ENCODE peak calls at places on chromosomes 13 and 19, in seven cellular contexts. One of them, this sample, is unnamed.

GRCh38 chr19:58368561-58369360 is 6.2 kb upstream of the ZNF497 start:
- DNase-seq in right lobe of liver: peak; percentile 28
- DNase-seq in IMR-90: no peak
- DNase-seq in GM23338: peak; percentile 42
- DNase-seq in thyroid gland: no peak
- DNase-seq in left ventricle myocardium inferior: no peak
- DNase-seq in endothelial cell of umbilical vein: no peak
- DNase-seq in this sample: no peak

GRCh38 chr19:33740811-33741396 is 55.8 kb upstream of the KCTD15 start:
- DNase-seq in right lobe of liver: no peak
- DNase-seq in left ventricle myocardium inferior: no peak
- DNase-seq in IMR-90: peak; percentile 38
- DNase-seq in thyroid gland: peak; percentile 35
- DNase-seq in GM23338: peak; percentile 92
- DNase-seq in endothelial cell of umbilical vein: peak; percentile 29
- DNase-seq in this sample: no peak

GRCh38 chr13:98174995-98175394 is 2.1 kb downstream of the RNF113B start:
- DNase-seq in IMR-90: peak; percentile 31
- DNase-seq in right lobe of liver: no peak
- DNase-seq in endothelial cell of umbilical vein: no peak
- DNase-seq in left ventricle myocardium inferior: no peak
- DNase-seq in thyroid gland: no peak
- DNase-seq in GM23338: no peak
- DNase-seq in this sample: no peak

GRCh38 chr19:48135411-48135810 is 24.8 kb upstream of the PLA2G4C start:
- DNase-seq in left ventricle myocardium inferior: no peak
- DNase-seq in thyroid gland: no peak
- DNase-seq in right lobe of liver: no peak
- DNase-seq in IMR-90: no peak
- DNase-seq in GM23338: peak; percentile 29
- DNase-seq in endothelial cell of umbilical vein: peak; percentile 17
- DNase-seq in this sample: no peak

GRCh38 chr13:76048675-76049396 is 412.7 kb downstream of the LMO7 start:
- DNase-seq in IMR-90: no peak
- DNase-seq in endothelial cell of umbilical vein: no peak
- DNase-seq in thyroid gland: no peak
- DNase-seq in right lobe of liver: no peak
- DNase-seq in GM23338: no peak
- DNase-seq in left ventricle myocardium inferior: no peak
- DNase-seq in this sample: no peak

GRCh38 chr13:94682229-94682628 is 30.1 kb downstream of the SOX21 start:
- DNase-seq in GM23338: no peak
- DNase-seq in left ventricle myocardium inferior: no peak
- DNase-seq in endothelial cell of umbilical vein: no peak
- DNase-seq in right lobe of liver: no peak
- DNase-seq in thyroid gland: no peak
- DNase-seq in IMR-90: no peak
- DNase-seq in this sample: no peak

GRCh38 chr13:82688400-82688999 is 1193.8 kb downstream of the SLITRK1 start:
- DNase-seq in thyroid gland: no peak
- DNase-seq in right lobe of liver: no peak
- DNase-seq in IMR-90: peak; percentile 2
- DNase-seq in GM23338: no peak
- DNase-seq in endothelial cell of umbilical vein: peak; percentile 26
- DNase-seq in left ventricle myocardium inferior: no peak
- DNase-seq in this sample: no peak

GRCh38 chr19:19750131-19750841 is 17.4 kb upstream of the ZNF14 start:
- DNase-seq in endothelial cell of umbilical vein: no peak
- DNase-seq in GM23338: no peak
- DNase-seq in thyroid gland: no peak
- DNase-seq in right lobe of liver: no peak
- DNase-seq in left ventricle myocardium inferior: no peak
- DNase-seq in IMR-90: no peak
- DNase-seq in this sample: no peak

GRCh38 chr13:50015263-50015662 is at the start of gene KCNRG:
- DNase-seq in left ventricle myocardium inferior: no peak
- DNase-seq in GM23338: peak; percentile 25
- DNase-seq in thyroid gland: no peak
- DNase-seq in endothelial cell of umbilical vein: peak; percentile 67
- DNase-seq in IMR-90: peak; percentile 39
- DNase-seq in right lobe of liver: no peak
- DNase-seq in this sample: no peak

GRCh38 chr13:100280681-100281080 is 191.8 kb downstream of the PCCA start:
- DNase-seq in left ventricle myocardium inferior: no peak
- DNase-seq in IMR-90: peak; percentile 14
- DNase-seq in right lobe of liver: no peak
- DNase-seq in thyroid gland: no peak
- DNase-seq in endothelial cell of umbilical vein: no peak
- DNase-seq in GM23338: no peak
- DNase-seq in this sample: no peak

GRCh38 chr13:30869491-30869890 is 36.6 kb upstream of the MEDAG start:
- DNase-seq in left ventricle myocardium inferior: peak; percentile 43
- DNase-seq in right lobe of liver: no peak
- DNase-seq in endothelial cell of umbilical vein: peak; percentile 8
- DNase-seq in GM23338: no peak
- DNase-seq in thyroid gland: no peak
- DNase-seq in IMR-90: peak; percentile 50
- DNase-seq in this sample: no peak

GRCh38 chr13:39767791-39768564 is 112.5 kb downstream of the COG6 start:
- DNase-seq in GM23338: peak; percentile 10
- DNase-seq in left ventricle myocardium inferior: no peak
- DNase-seq in endothelial cell of umbilical vein: no peak
- DNase-seq in IMR-90: no peak
- DNase-seq in thyroid gland: no peak
- DNase-seq in right lobe of liver: no peak
- DNase-seq in this sample: no peak

GRCh38 chr19:48608798-48609263 is 2.3 kb downstream of the SPACA4 start:
- DNase-seq in GM23338: peak; percentile 82
- DNase-seq in left ventricle myocardium inferior: no peak
- DNase-seq in right lobe of liver: no peak
- DNase-seq in IMR-90: no peak
- DNase-seq in thyroid gland: no peak
- DNase-seq in endothelial cell of umbilical vein: no peak
- DNase-seq in this sample: no peak

GRCh38 chr13:108463365-108463764 is 166.0 kb upstream of the MYO16 start:
- DNase-seq in endothelial cell of umbilical vein: peak; percentile 1
- DNase-seq in thyroid gland: no peak
- DNase-seq in IMR-90: peak; percentile 94
- DNase-seq in left ventricle myocardium inferior: no peak
- DNase-seq in GM23338: no peak
- DNase-seq in right lobe of liver: no peak
- DNase-seq in this sample: no peak

GRCh38 chr19:6667114-6667627 is 2.8 kb downstream of the TNFSF14 start:
- DNase-seq in right lobe of liver: peak; percentile 71
- DNase-seq in left ventricle myocardium inferior: no peak
- DNase-seq in GM23338: no peak
- DNase-seq in IMR-90: no peak
- DNase-seq in endothelial cell of umbilical vein: no peak
- DNase-seq in thyroid gland: no peak
- DNase-seq in this sample: peak; percentile 82

GRCh38 chr13:45847554-45848224 is 3.9 kb downstream of the SIAH3 start:
- DNase-seq in endothelial cell of umbilical vein: peak; percentile 78
- DNase-seq in left ventricle myocardium inferior: peak; percentile 29
- DNase-seq in GM23338: no peak
- DNase-seq in thyroid gland: peak; percentile 94
- DNase-seq in IMR-90: no peak
- DNase-seq in right lobe of liver: no peak
- DNase-seq in this sample: peak; percentile 56

GRCh38 chr19:10662384-10663251 is 8.5 kb downstream of the ILF3 start:
- DNase-seq in GM23338: no peak
- DNase-seq in thyroid gland: peak; percentile 36
- DNase-seq in right lobe of liver: no peak
- DNase-seq in left ventricle myocardium inferior: no peak
- DNase-seq in IMR-90: peak; percentile 37
- DNase-seq in endothelial cell of umbilical vein: no peak
- DNase-seq in this sample: peak; percentile 0

DNA sequence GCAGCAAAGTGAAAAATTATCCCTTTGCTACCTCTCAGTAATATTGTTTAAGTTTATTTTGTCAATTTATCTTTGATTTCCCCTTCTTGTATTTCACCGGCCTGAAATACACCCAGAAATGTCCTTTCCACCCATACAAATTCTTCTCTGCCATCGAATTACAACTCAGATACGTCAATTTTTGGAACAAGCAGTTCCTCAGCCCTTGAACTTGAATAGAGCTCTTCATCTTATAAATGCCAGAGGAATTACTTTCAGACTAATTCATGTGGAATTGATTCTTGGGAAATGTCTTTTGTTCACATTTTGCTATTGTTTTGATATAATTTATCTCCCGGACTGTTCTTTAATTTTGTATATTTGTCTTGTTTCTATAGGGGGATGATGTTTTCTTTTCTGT is 1359.3 kb upstream of the MIR17HG start:
- DNase-seq in IMR-90: no peak
- DNase-seq in endothelial cell of umbilical vein: no peak
- DNase-seq in GM23338: no peak
- DNase-seq in thyroid gland: no peak
- DNase-seq in left ventricle myocardium inferior: no peak
- DNase-seq in right lobe of liver: no peak
- DNase-seq in this sample: no peak
- H3K4me3 ChIP-seq in IMR-90: no peak overlapping the region
- H3K4me3 ChIP-seq in endothelial cell of umbilical vein: no peak overlapping the region
- H3K4me3 ChIP-seq in GM23338: no peak overlapping the region
- H3K4me3 ChIP-seq in thyroid gland: no peak overlapping the region
- H3K4me3 ChIP-seq in left ventricle myocardium inferior: no peak overlapping the region
- H3K4me3 ChIP-seq in right lobe of liver: no peak overlapping the region
- H3K4me3 ChIP-seq in this sample: no peak overlapping the region

GRCh38 chr19:45179848-45180370 is 1.3 kb downstream of the BLOC1S3 start:
- DNase-seq in GM23338: no peak
- DNase-seq in IMR-90: no peak
- DNase-seq in endothelial cell of umbilical vein: no peak
- DNase-seq in left ventricle myocardium inferior: no peak
- DNase-seq in thyroid gland: no peak
- DNase-seq in right lobe of liver: no peak
- DNase-seq in this sample: no peak
- H3K27ac ChIP-seq in GM23338: no peak overlapping the region
- H3K27ac ChIP-seq in IMR-90: peak overlapping the region; percentile 69
- H3K27ac ChIP-seq in endothelial cell of umbilical vein: peak overlapping the region; percentile 68
- H3K27ac ChIP-seq in left ventricle myocardium inferior: peak overlapping the region; percentile 91
- H3K27ac ChIP-seq in thyroid gland: no peak overlapping the region
- H3K27ac ChIP-seq in right lobe of liver: peak overlapping the region; percentile 78
- H3K27ac ChIP-seq in this sample: peak overlapping the region; percentile 97

GRCh38 chr19:3617463-3617862 is 9.1 kb downstream of the CACTIN start:
- DNase-seq in right lobe of liver: no peak
- DNase-seq in GM23338: peak; percentile 56
- DNase-seq in left ventricle myocardium inferior: no peak
- DNase-seq in IMR-90: no peak
- DNase-seq in thyroid gland: no peak
- DNase-seq in endothelial cell of umbilical vein: no peak
- DNase-seq in this sample: no peak

GRCh38 chr19:3620145-3620816 is 6.3 kb downstream of the CACTIN start:
- DNase-seq in endothelial cell of umbilical vein: no peak
- DNase-seq in GM23338: no peak
- DNase-seq in IMR-90: no peak
- DNase-seq in thyroid gland: no peak
- DNase-seq in right lobe of liver: no peak
- DNase-seq in left ventricle myocardium inferior: no peak
- DNase-seq in this sample: peak; percentile 67

GRCh38 chr19:3618811-3619630 is 7.6 kb downstream of the CACTIN start:
- DNase-seq in IMR-90: no peak
- DNase-seq in right lobe of liver: no peak
- DNase-seq in endothelial cell of umbilical vein: no peak
- DNase-seq in left ventricle myocardium inferior: no peak
- DNase-seq in GM23338: no peak
- DNase-seq in thyroid gland: no peak
- DNase-seq in this sample: peak; percentile 69

GRCh38 chr19:3619631-3620012 is 7.0 kb downstream of the CACTIN start:
- DNase-seq in endothelial cell of umbilical vein: no peak
- DNase-seq in right lobe of liver: no peak
- DNase-seq in GM23338: no peak
- DNase-seq in thyroid gland: no peak
- DNase-seq in IMR-90: no peak
- DNase-seq in left ventricle myocardium inferior: no peak
- DNase-seq in this sample: no peak

GRCh38 chr19:3618144-3618810 is 8.3 kb downstream of the CACTIN start:
- DNase-seq in IMR-90: peak; percentile 29
- DNase-seq in endothelial cell of umbilical vein: peak; percentile 38
- DNase-seq in right lobe of liver: peak; percentile 71
- DNase-seq in thyroid gland: peak; percentile 40
- DNase-seq in GM23338: peak; percentile 79
- DNase-seq in left ventricle myocardium inferior: peak; percentile 71
- DNase-seq in this sample: peak; percentile 75
- TF ChIP-seq CTCF in IMR-90: peak; percentile 84
- TF ChIP-seq CTCF in endothelial cell of umbilical vein: peak; percentile 85
- TF ChIP-seq CTCF in right lobe of liver: peak; percentile 81
- TF ChIP-seq CTCF in thyroid gland: peak; percentile 67
- TF ChIP-seq CTCF in GM23338: peak; percentile 89
- TF ChIP-seq CTCF in left ventricle myocardium inferior: peak; percentile 96
- TF ChIP-seq CTCF in this sample: peak; percentile 92

GRCh38 chr13:33323766-33324525 is 38.4 kb upstream of the STARD13 start:
- DNase-seq in endothelial cell of umbilical vein: no peak
- DNase-seq in GM23338: peak; percentile 9
- DNase-seq in IMR-90: peak; percentile 63
- DNase-seq in right lobe of liver: no peak
- DNase-seq in thyroid gland: no peak
- DNase-seq in left ventricle myocardium inferior: no peak
- DNase-seq in this sample: no peak

GRCh38 chr13:33319859-33320258 is 34.3 kb upstream of the STARD13 start:
- DNase-seq in endothelial cell of umbilical vein: no peak
- DNase-seq in IMR-90: no peak
- DNase-seq in left ventricle myocardium inferior: no peak
- DNase-seq in GM23338: no peak
- DNase-seq in right lobe of liver: no peak
- DNase-seq in thyroid gland: no peak
- DNase-seq in this sample: no peak

GRCh38 chr13:33322965-33323668 is 37.6 kb upstream of the STARD13 start:
- DNase-seq in GM23338: no peak
- DNase-seq in IMR-90: no peak
- DNase-seq in right lobe of liver: no peak
- DNase-seq in left ventricle myocardium inferior: no peak
- DNase-seq in thyroid gland: no peak
- DNase-seq in endothelial cell of umbilical vein: no peak
- DNase-seq in this sample: no peak

GRCh38 chr13:33322474-33322827 is 36.9 kb upstream of the STARD13 start:
- DNase-seq in GM23338: no peak
- DNase-seq in endothelial cell of umbilical vein: no peak
- DNase-seq in right lobe of liver: no peak
- DNase-seq in thyroid gland: no peak
- DNase-seq in left ventricle myocardium inferior: peak; percentile 23
- DNase-seq in IMR-90: peak; percentile 95
- DNase-seq in this sample: no peak

DNA sequence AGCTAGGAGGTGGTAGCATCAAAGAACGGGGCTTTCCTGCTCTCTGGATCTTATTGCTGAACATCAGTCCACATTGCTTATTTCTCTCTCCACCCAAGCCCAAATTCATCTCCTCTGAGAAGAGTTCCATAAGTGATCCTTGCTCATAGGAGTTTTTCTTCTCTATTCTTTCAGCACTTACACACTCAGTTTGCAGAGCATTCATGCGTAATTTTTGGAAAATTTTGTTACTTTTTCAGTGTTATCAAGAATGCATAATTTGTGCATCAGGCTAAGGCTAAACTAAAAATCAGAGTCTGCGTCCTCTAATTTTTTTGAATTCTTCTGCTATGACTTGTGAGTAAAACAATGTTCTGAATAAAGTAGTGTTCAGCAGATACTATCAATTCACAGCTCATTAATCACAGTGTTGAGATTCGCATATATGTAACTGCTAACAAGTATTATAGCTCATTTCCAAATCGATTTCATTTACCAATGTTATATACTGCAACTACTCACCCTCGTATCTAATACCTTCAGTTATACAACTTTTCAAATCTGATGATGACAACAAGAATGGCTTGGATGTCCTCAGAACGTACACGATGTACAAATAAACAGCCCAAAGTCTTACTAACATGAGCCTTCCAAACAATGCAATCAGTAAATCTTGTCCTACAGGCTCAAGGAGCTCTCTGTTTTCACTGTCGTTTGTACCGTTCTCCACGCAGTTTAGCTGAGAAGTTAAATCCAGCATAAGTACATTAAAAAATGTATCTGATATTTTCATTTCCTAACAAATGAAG is 36.3 kb upstream of the STARD13 start:
- DNase-seq in thyroid gland: no peak
- DNase-seq in endothelial cell of umbilical vein: no peak
- DNase-seq in IMR-90: peak; percentile 21
- DNase-seq in left ventricle myocardium inferior: no peak
- DNase-seq in GM23338: no peak
- DNase-seq in right lobe of liver: no peak
- DNase-seq in this sample: no peak
- H3K4me3 ChIP-seq in thyroid gland: no peak overlapping the region
- H3K4me3 ChIP-seq in endothelial cell of umbilical vein: no peak overlapping the region
- H3K4me3 ChIP-seq in IMR-90: peak overlapping the region; percentile 27
- H3K4me3 ChIP-seq in left ventricle myocardium inferior: peak overlapping the region; percentile 15
- H3K4me3 ChIP-seq in GM23338: no peak overlapping the region
- H3K4me3 ChIP-seq in right lobe of liver: no peak overlapping the region
- H3K4me3 ChIP-seq in this sample: no peak overlapping the region